ENCODE peak calls at places on chromosome 18, in seven cellular contexts. T is hepatocyte, Z is GM23248, J is PC-9, D is GM23338, A is PC-3, B is HCT116. R is an unnamed sample. For H3K9me2, the result is how much of the 10 kb centered on the place peaks cover.

GRCh38 chr18:46435031-46435430 is 222.0 kb downstream of the LOXHD1 start:
- DNase-seq in B (no peak), D (no peak), A (no peak), Z (no peak), T (no peak), J (no peak), R (no peak)

GRCh38 chr18:74489631-74490030 is 6.5 kb upstream of the CNDP2 start:
- DNase-seq in T (no peak), Z (peak), J (no peak), B (no peak), D (no peak), A (no peak), R (no peak)

GRCh38 chr18:13112982-13113381 is 105.6 kb upstream of the LDLRAD4 start:
- DNase-seq in A (peak), B (peak), Z (peak), T (peak), D (peak), J (no peak), R (no peak)

GRCh38 chr18:80159713-80160636 is 50.9 kb downstream of the ADNP2 start:
- DNase-seq in J (no peak), B (no peak), D (peak), T (no peak), A (no peak), Z (peak), R (no peak)

GRCh38 chr18:50231621-50232020 is 34.7 kb downstream of the CFAP53 start:
- DNase-seq in A (no peak), J (no peak), B (no peak), D (no peak), T (peak), Z (peak), R (no peak)

GRCh38 chr18:68699043-68699442 is 15.9 kb downstream of the TMX3 start:
- DNase-seq in J (no peak), B (no peak), A (peak), Z (peak), T (no peak), D (no peak), R (no peak)

GRCh38 chr18:8051388-8051787 is 484.3 kb downstream of the PTPRM start:
- DNase-seq in B (no peak), J (no peak), D (no peak), T (no peak), A (no peak), Z (no peak), R (no peak)

GRCh38 chr18:22433960-22434359 is 16.2 kb upstream of the CTAGE1 start:
- DNase-seq in A (no peak), Z (peak), B (no peak), J (no peak), T (no peak), D (no peak), R (no peak)

GRCh38 chr18:22977847-22978701 is 44.9 kb downstream of the RBBP8 start:
- DNase-seq in B (peak), T (peak), A (peak), Z (peak), J (peak), D (no peak), R (no peak)

GRCh38 chr18:24362757-24363156 is 34.9 kb downstream of the OSBPL1A start:
- DNase-seq in B (no peak), J (peak), Z (no peak), D (no peak), T (no peak), A (peak), R (no peak)

GRCh38 chr18:50695431-50696176 is 124.2 kb downstream of the MRO start:
- DNase-seq in Z (no peak), A (no peak), B (no peak), D (no peak), J (no peak), T (no peak), R (no peak)

GRCh38 chr18:36675076-36675475 is 153.7 kb downstream of the TPGS2 start:
- DNase-seq in A (no peak), Z (no peak), T (no peak), D (no peak), B (no peak), J (no peak), R (no peak)

GRCh38 chr18:75456277-75456676 is 28.8 kb upstream of the SMIM21 start:
- DNase-seq in A (no peak), D (peak), J (no peak), T (peak), Z (no peak), B (no peak), R (no peak)

GRCh38 chr18:68861365-68861764 is 63.5 kb downstream of the CCDC102B start:
- DNase-seq in Z (no peak), T (no peak), J (no peak), D (no peak), A (no peak), B (no peak), R (no peak)

GRCh38 chr18:42446195-42446594 is 491.2 kb downstream of the PIK3C3 start:
- DNase-seq in J (no peak), B (no peak), A (no peak), D (no peak), T (no peak), Z (peak), R (no peak)

GRCh38 chr18:8780227-8780626 is 74.9 kb downstream of the MTCL1 start:
- DNase-seq in J (no peak), D (no peak), A (no peak), Z (no peak), T (no peak), B (no peak), R (no peak)

GRCh38 chr18:4134691-4135090 is 320.4 kb downstream of the DLGAP1 start:
- DNase-seq in T (no peak), Z (no peak), D (peak), J (no peak), B (no peak), A (no peak), R (no peak)

GRCh38 chr18:23182606-23183005 is 47.3 kb downstream of the CABLES1 start:
- DNase-seq in J (no peak), Z (no peak), A (no peak), D (no peak), T (no peak), B (no peak), R (no peak)

GRCh38 chr18:59783138-59783537 is 85.9 kb upstream of the CCBE1 start:
- DNase-seq in Z (peak), J (peak), B (peak), T (peak), A (peak), D (peak), R (peak)

GRCh38 chr18:55385770-55386169 is 202.2 kb downstream of the TCF4 start:
- DNase-seq in B (no peak), J (no peak), A (no peak), D (no peak), T (no peak), Z (no peak), R (no peak)

GRCh38 chr18:47323158-47323557 is 71.7 kb upstream of the SKOR2 start:
- DNase-seq in T (no peak), B (no peak), J (no peak), Z (peak), A (peak), D (no peak), R (peak)

GRCh38 chr18:26487437-26487836 is 60.9 kb downstream of the KCTD1 start:
- DNase-seq in B (no peak), T (peak), J (peak), Z (peak), D (no peak), A (peak), R (no peak)

GRCh38 chr18:49340446-49340845 is 120.0 kb downstream of the DYM start:
- DNase-seq in T (no peak), J (no peak), D (no peak), Z (peak), A (peak), B (no peak), R (no peak)

GRCh38 chr18:10182009-10182624 is 268.3 kb downstream of the VAPA start:
- DNase-seq in T (peak), B (no peak), Z (no peak), A (peak), D (no peak), J (no peak), R (no peak)

GRCh38 chr18:24734058-24734457 is 273.6 kb downstream of the HRH4 start:
- DNase-seq in A (peak), Z (peak), B (no peak), J (no peak), T (peak), D (peak), R (no peak)

GRCh38 chr18:3088044-3088443 is 75.1 kb upstream of the LPIN2 start:
- DNase-seq in A (no peak), D (peak), J (no peak), T (no peak), Z (no peak), B (no peak), R (no peak)

GRCh38 chr18:2627821-2628276 is 27.7 kb upstream of the SMCHD1 start:
- DNase-seq in J (no peak), T (peak), D (no peak), B (peak), A (peak), Z (peak), R (no peak)

GRCh38 chr18:30945769-30946168 is 96.8 kb downstream of the DSC3 start:
- DNase-seq in A (no peak), Z (no peak), T (no peak), J (no peak), D (no peak), B (no peak), R (no peak)

GRCh38 chr18:21458788-21459187 is 141.7 kb downstream of the ESCO1 start:
- DNase-seq in D (no peak), A (no peak), B (no peak), T (no peak), J (no peak), Z (no peak), R (no peak)

GRCh38 chr18:4453712-4454547 is 1.2 kb downstream of the DLGAP1 start:
- DNase-seq in B (no peak), Z (no peak), A (no peak), T (peak), J (no peak), D (peak), R (no peak)

GRCh38 chr18:68181956-68182355 is 533.0 kb downstream of the TMX3 start:
- DNase-seq in D (no peak), B (no peak), T (no peak), J (no peak), Z (no peak), A (peak), R (no peak)

GRCh38 chr18:2111456-2111855 is 459.8 kb downstream of the METTL4 start:
- DNase-seq in B (no peak), J (peak), D (no peak), Z (peak), A (peak), T (no peak), R (no peak)

GRCh38 chr18:25825066-25825465 is 265.3 kb downstream of the SS18 start:
- DNase-seq in B (no peak), T (no peak), D (no peak), J (no peak), A (no peak), Z (no peak), R (no peak)

GRCh38 chr18:35122586-35123224 is 81.5 kb downstream of the MAPRE2 start:
- DNase-seq in J (no peak), T (peak), D (peak), B (no peak), A (no peak), Z (no peak), R (no peak)

GRCh38 chr18:78154444-78154843 is 825.2 kb upstream of the SALL3 start:
- DNase-seq in B (no peak), J (no peak), Z (no peak), A (no peak), D (no peak), T (no peak), R (no peak)

DNA sequence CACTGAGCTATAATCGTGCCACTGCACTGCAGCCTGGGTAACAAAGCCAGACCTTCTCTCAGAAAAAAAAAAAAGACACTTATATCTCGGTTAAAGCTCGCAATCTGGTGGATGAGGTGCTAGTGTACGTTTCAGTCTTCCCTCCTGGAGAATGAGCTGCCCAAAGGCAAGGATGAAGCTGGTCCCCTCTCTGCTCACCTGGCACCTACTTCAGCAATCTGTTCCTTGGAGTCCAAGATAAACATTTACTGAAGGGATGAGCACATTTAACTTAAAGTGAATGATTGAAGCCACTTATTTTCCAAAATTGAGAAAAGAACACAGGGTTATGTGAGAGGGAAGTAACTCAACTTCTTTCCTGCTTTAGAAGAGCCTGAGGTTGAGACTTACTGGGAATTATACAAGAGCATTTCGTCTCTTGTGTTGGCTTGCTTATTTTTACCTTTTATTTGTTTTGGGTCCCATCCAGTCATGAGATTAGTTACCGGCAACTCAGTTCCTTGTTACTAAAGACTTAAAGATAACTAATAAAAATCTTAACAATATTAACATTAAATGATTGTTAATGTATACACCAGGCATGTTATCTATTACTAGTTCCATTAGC is 33.6 kb upstream of the COLEC12 start:
- DNase-seq in T (no peak), J (no peak), B (no peak), A (no peak), Z (no peak), D (no peak), R (no peak)
- H3K9me2 ChIP-seq in T (under half), J (under half), B (under half), A (under half), Z (under half), D (under half), R (under half)

GRCh38 chr18:32588191-32588590 is 117.5 kb upstream of the GAREM1 start:
- DNase-seq in D (no peak), T (no peak), A (no peak), Z (no peak), J (no peak), B (no peak), R (no peak)
- TF ChIP-seq EZH2 in D (no peak), T (no peak), A (no peak), Z (no peak), J (no peak), B (no peak), R (no peak)

GRCh38 chr18:11821643-11822237 is 29.5 kb upstream of the CHMP1B start:
- DNase-seq in J (no peak), T (no peak), Z (no peak), D (peak), B (no peak), A (no peak), R (no peak)
- H3K9me2 ChIP-seq in J (under half), T (under half), Z (under half), D (under half), B (under half), A (under half), R (under half)

GRCh38 chr18:57434177-57434535 is 1.0 kb upstream of the ONECUT2 start:
- DNase-seq in T (no peak), B (no peak), A (no peak), Z (no peak), D (peak), J (no peak), R (no peak)
- TF ChIP-seq EZH2 in T (peak), B (no peak), A (no peak), Z (peak), D (peak), J (no peak), R (no peak)

GRCh38 chr18:77004555-77005380 is 127.8 kb downstream of the MBP start:
- DNase-seq in B (no peak), A (no peak), Z (no peak), T (no peak), D (no peak), J (no peak), R (no peak)
- H3K9me2 ChIP-seq in B (under half), A (under half), Z (under half), T (under half), D (under half), J (under half), R (under half)

DNA sequence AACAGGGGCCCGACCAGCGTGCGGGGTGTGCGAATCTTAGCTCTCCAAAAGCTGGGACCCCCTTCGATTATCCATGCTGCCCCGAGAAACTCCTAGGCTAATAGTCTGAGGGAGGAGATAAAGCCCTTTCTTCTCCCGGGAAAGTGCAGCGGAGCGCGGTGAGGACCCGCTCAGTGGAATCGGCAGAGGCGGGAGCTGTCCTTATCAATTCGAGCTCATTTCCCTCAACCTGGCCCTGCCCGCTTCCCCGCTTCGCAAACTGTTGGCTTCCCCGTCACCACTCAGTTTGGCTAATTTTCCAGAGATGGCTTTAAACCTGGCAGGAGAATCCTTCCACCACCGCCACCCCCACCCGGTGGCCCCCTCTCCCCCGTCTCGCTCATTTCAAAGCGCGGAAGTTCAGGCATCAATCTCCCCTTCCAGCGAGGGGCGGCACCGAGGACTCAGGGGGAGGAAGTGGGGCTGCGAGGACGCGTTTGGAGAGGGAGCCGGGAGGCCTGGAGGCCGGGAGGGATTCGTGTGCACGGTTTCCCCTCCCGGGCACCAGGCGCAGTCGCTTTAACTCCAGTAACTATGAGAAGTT is 1.6 kb downstream of the KLHL14 start:
- DNase-seq in A (no peak), D (peak), T (peak), B (no peak), J (no peak), Z (no peak), R (peak)
- TF ChIP-seq EZH2 in A (no peak), D (peak), T (peak), B (no peak), J (no peak), Z (peak), R (no peak)

GRCh38 chr18:52544086-52544485 is 204.1 kb downstream of the DCC start:
- DNase-seq in A (no peak), J (no peak), D (no peak), T (no peak), Z (no peak), B (no peak), R (no peak)

GRCh38 chr18:52536039-52536438 is 196.0 kb downstream of the DCC start:
- DNase-seq in A (no peak), D (no peak), J (no peak), Z (no peak), T (no peak), B (no peak), R (no peak)

GRCh38 chr18:52546686-52547346 is 206.8 kb downstream of the DCC start:
- DNase-seq in D (no peak), Z (no peak), T (no peak), A (no peak), B (no peak), J (no peak), R (no peak)

DNA sequence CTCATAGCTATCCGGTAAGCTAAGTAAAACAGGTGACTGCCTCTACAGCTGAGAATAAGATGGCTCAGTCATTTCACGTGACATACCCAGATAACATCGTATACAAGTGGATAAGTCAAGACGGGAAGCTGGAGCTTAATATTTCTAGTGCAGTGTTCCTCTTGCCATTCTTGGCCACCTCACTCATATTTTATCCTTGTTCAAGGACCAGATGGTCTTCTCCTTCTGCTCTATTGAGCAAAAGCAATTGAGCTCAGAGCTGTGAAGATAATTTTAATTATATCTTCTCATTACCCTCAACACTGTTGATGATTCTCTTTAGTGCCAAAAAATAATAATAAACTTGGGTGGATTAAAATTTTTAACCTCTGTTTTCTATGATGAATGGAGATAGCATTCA is 201.1 kb downstream of the DCC start:
- DNase-seq in Z (no peak), A (no peak), J (no peak), D (no peak), T (no peak), B (no peak), R (no peak)
- H3K9me2 ChIP-seq in Z (under half), A (under half), J (under half), D (under half), T (under half), B (under half), R (under half)

GRCh38 chr18:11752116-11752911 is 63.2 kb downstream of the GNAL start:
- DNase-seq in D (peak), B (no peak), Z (peak), T (peak), A (peak), J (no peak), R (no peak)
- TF ChIP-seq EZH2 in D (no peak), B (no peak), Z (no peak), T (peak), A (peak), J (no peak), R (no peak)

R was measured in MM.1S.